ENCODE peak calls at places on chromosomes 12 and 14, in ten cellular contexts. D, T, Z, V, U, L, C, X, E and Q are unnamed samples.

GRCh38 chr12:53034459-53034858 is 15.4 kb upstream of the TNS2 start:
- DNase-seq in D (no peak), T (no peak), Z (no peak), V (no peak), U (no peak), L (no peak), C (no peak), X (no peak), E (no peak), Q (no peak)

GRCh38 chr12:194276-194675 is 19.7 kb downstream of the SLC6A12 start:
- DNase-seq in D (no peak), T (no peak), Z (no peak), V (no peak), U (no peak), L (no peak), C (no peak), X (no peak), E (no peak), Q (no peak)

GRCh38 chr12:93803408-93803807 is 126.2 kb downstream of the CRADD start:
- DNase-seq in D (no peak), T (no peak), Z (no peak), V (no peak), U (no peak), L (peak; percentile 89), C (no peak), X (peak; percentile 85), E (no peak), Q (no peak)

GRCh38 chr14:24297190-24297964 is 2.2 kb downstream of the DHRS1 start:
- DNase-seq in D (no peak), T (peak; percentile 54), Z (no peak), V (peak; percentile 49), U (no peak), L (no peak), C (no peak), X (peak; percentile 13), E (no peak), Q (no peak)

GRCh38 chr14:101022916-101023435 is 119.5 kb upstream of the RTL1 start:
- DNase-seq in D (peak; percentile 40), T (no peak), Z (no peak), V (no peak), U (peak; percentile 28), L (no peak), C (no peak), X (no peak), E (no peak), Q (no peak)

GRCh38 chr14:47442206-47442605 is 233.2 kb downstream of the MDGA2 start:
- DNase-seq in D (no peak), T (peak; percentile 2), Z (no peak), V (peak; percentile 51), U (no peak), L (peak; percentile 56), C (no peak), X (peak; percentile 1), E (no peak), Q (no peak)

GRCh38 chr12:115771601-115772000 is 505.9 kb downstream of the MED13L start:
- DNase-seq in D (no peak), T (no peak), Z (no peak), V (no peak), U (no peak), L (no peak), C (no peak), X (no peak), E (no peak), Q (no peak)

GRCh38 chr12:53213348-53213747 is 6.3 kb upstream of the ITGB7 start:
- DNase-seq in D (peak; percentile 88), T (peak; percentile 74), Z (peak; percentile 76), V (peak; percentile 93), U (peak; percentile 95), L (peak; percentile 66), C (peak; percentile 89), X (peak; percentile 83), E (peak; percentile 67), Q (peak; percentile 84)

GRCh38 chr12:93657076-93657475 is 20.1 kb upstream of the CRADD start:
- DNase-seq in D (no peak), T (no peak), Z (no peak), V (no peak), U (no peak), L (no peak), C (no peak), X (peak; percentile 74), E (no peak), Q (no peak)